ENCODE peak calls at places on chromosomes 11 and 22, in six cellular contexts. S is activated T-cell treated with anti-CD3 and anti-CD28 coated beads for 1 hour; G is Peyer's patch; E is stimulated activated CD4-positive, alpha-beta T cell treated with anti-CD3 and anti-CD28 coated beads, TNF-alpha, amount 100 ng/mL, for 24 hours; H is effector memory CD4-positive, alpha-beta T cell; N is anterior cingulate cortex. Y is an unnamed sample.

GRCh38 chr22:47048123-47049077 is 285.9 kb downstream of the TBC1D22A start:
- DNase-seq in N (no peak), S (no peak), E (no peak), G (peak), H (no peak), Y (no peak)

GRCh38 chr22:40703174-40703573 is 23.9 kb downstream of the MCHR1 start:
- DNase-seq in G (no peak), E (no peak), N (no peak), H (no peak), S (no peak), Y (no peak)

GRCh38 chr22:40368016-40368415 is 2.4 kb upstream of the SGSM3 start:
- DNase-seq in N (no peak), H (no peak), S (no peak), G (no peak), E (no peak), Y (no peak)

GRCh38 chr11:17388609-17389204 is at the start of gene KCNJ11:
- DNase-seq in N (peak), H (no peak), G (no peak), S (peak), E (no peak), Y (no peak)

GRCh38 chr11:100730266-100730665 is 43.2 kb downstream of the ARHGAP42 start:
- DNase-seq in H (no peak), S (no peak), G (no peak), N (no peak), E (no peak), Y (no peak)

GRCh38 chr22:41504397-41504796 is 35.5 kb downstream of the ACO2 start:
- DNase-seq in N (peak), E (no peak), G (no peak), S (no peak), H (no peak), Y (no peak)

GRCh38 chr11:126308271-126308671 is 4.4 kb downstream of the DCPS start:
- DNase-seq in N (no peak), H (no peak), S (no peak), G (no peak), E (no peak), Y (no peak)

GRCh38 chr11:43212279-43212678 is 99.5 kb upstream of the API5 start:
- DNase-seq in N (no peak), G (no peak), S (no peak), H (no peak), E (no peak), Y (no peak)

GRCh38 chr11:134025086-134025437 is 43.8 kb upstream of the JAM3 start:
- DNase-seq in E (no peak), G (no peak), N (peak), S (no peak), H (no peak), Y (no peak)

GRCh38 chr22:21768435-21768834 is 32.8 kb upstream of the YPEL1 start:
- DNase-seq in E (no peak), H (no peak), G (no peak), S (no peak), N (no peak), Y (no peak)

GRCh38 chr22:50275181-50276055 is 5.2 kb upstream of the MAPK11 start:
- DNase-seq in S (no peak), E (no peak), N (no peak), H (no peak), G (no peak), Y (no peak)

Y was measured in HFFc6.